ENCODE peak calls at places on chromosomes 7 and 10, in five cellular contexts. J, C, K, M and U are unnamed samples.

GRCh38 chr10:2866569-2866968 is 200.8 kb upstream of the PFKP start:
- DNase-seq in J (no peak), C (no peak), K (no peak), M (no peak), U (no peak)

GRCh38 chr10:121823993-121824463 is 103.8 kb downstream of the ATE1 start:
- DNase-seq in J (no peak), C (peak; percentile 56), K (peak; percentile 56), M (no peak), U (no peak)

GRCh38 chr7:142516038-142516501 is 233.2 kb upstream of the PRSS1 start:
- DNase-seq in J (no peak), C (peak; percentile 80), K (peak; percentile 50), M (no peak), U (peak; percentile 22)

GRCh38 chr7:138000081-138000701 is 1.7 kb downstream of the CREB3L2 start:
- DNase-seq in J (peak; percentile 71), C (peak; percentile 89), K (peak; percentile 92), M (peak; percentile 74), U (no peak)

GRCh38 chr7:97847791-97848190 is 24.4 kb downstream of the ASNS start:
- DNase-seq in J (no peak), C (no peak), K (peak; percentile 5), M (no peak), U (no peak)

GRCh38 chr10:60572511-60573194 is 183.0 kb upstream of the ANK3 start:
- DNase-seq in J (no peak), C (peak; percentile 66), K (no peak), M (no peak), U (no peak)

GRCh38 chr10:45520476-45520875 is 146.5 kb downstream of the ALOX5 start:
- DNase-seq in J (no peak), C (no peak), K (no peak), M (no peak), U (no peak)

GRCh38 chr10:98414578-98414931 is 427 bp downstream of the PYROXD2 start:
- DNase-seq in J (no peak), C (no peak), K (no peak), M (no peak), U (no peak)

GRCh38 chr10:132372516-132373095 is 24.4 kb upstream of the PWWP2B start:
- DNase-seq in J (no peak), C (no peak), K (no peak), M (no peak), U (no peak)

GRCh38 chr10:114550756-114551290 is 107.3 kb downstream of the ABLIM1 start:
- DNase-seq in J (peak; percentile 57), C (peak; percentile 68), K (peak; percentile 32), M (no peak), U (no peak)

GRCh38 chr7:91814189-91814588 is 66.3 kb downstream of the MTERF1 start:
- DNase-seq in J (no peak), C (no peak), K (no peak), M (no peak), U (no peak)

GRCh38 chr10:32207544-32207943 is 139.4 kb downstream of the EPC1 start:
- DNase-seq in J (no peak), C (peak; percentile 42), K (peak; percentile 56), M (no peak), U (peak; percentile 6)

GRCh38 chr7:20329389-20330175 is 1.1 kb upstream of the ITGB8 start:
- DNase-seq in J (no peak), C (peak; percentile 97), K (peak; percentile 69), M (peak; percentile 67), U (no peak)

GRCh38 chr7:74355091-74355490 is 65.9 kb downstream of the CLIP2 start:
- DNase-seq in J (peak; percentile 7), C (peak; percentile 88), K (peak; percentile 26), M (no peak), U (peak; percentile 16)

GRCh38 chr7:140200102-140200989 is 23.6 kb upstream of the KDM7A start:
- DNase-seq in J (no peak), C (no peak), K (no peak), M (no peak), U (no peak)

GRCh38 chr7:44736896-44737295 is 11.8 kb upstream of the ZMIZ2 start:
- DNase-seq in J (no peak), C (no peak), K (no peak), M (no peak), U (no peak)

GRCh38 chr10:78375854-78376785 is 342.5 kb downstream of the RPS24 start:
- DNase-seq in J (no peak), C (no peak), K (no peak), M (no peak), U (no peak)

GRCh38 chr7:151074817-151075661 is 5.6 kb downstream of the FASTK start:
- DNase-seq in J (no peak), C (no peak), K (no peak), M (no peak), U (no peak)

GRCh38 chr7:142459557-142459963 is 201.7 kb upstream of the PRSS58 start:
- DNase-seq in J (no peak), C (peak; percentile 61), K (peak; percentile 55), M (no peak), U (peak; percentile 23)

GRCh38 chr7:46682841-46683624 is 762.0 kb upstream of the IGFBP3 start:
- DNase-seq in J (no peak), C (no peak), K (no peak), M (no peak), U (peak; percentile 10)

GRCh38 chr10:86100581-86101061 is 266.0 kb downstream of the GRID1 start:
- DNase-seq in J (no peak), C (peak; percentile 55), K (peak; percentile 53), M (no peak), U (no peak)

GRCh38 chr7:115252461-115252860 is 330.6 kb downstream of the MDFIC start:
- DNase-seq in J (no peak), C (no peak), K (no peak), M (no peak), U (no peak)

GRCh38 chr7:12322903-12323300 is 80.8 kb downstream of the VWDE start:
- DNase-seq in J (no peak), C (no peak), K (no peak), M (no peak), U (no peak)

GRCh38 chr7:51317582-51317910 is 937 bp upstream of the COBL start:
- DNase-seq in J (no peak), C (no peak), K (no peak), M (no peak), U (no peak)

GRCh38 chr7:131895541-131896173 is 339.2 kb upstream of the PODXL start:
- DNase-seq in J (peak; percentile 93), C (peak; percentile 89), K (no peak), M (no peak), U (peak; percentile 20)

GRCh38 chr10:34236927-34237326 is 578.2 kb downstream of the PARD3 start:
- DNase-seq in J (no peak), C (no peak), K (peak; percentile 7), M (no peak), U (no peak)

GRCh38 chr7:50795253-50795652 is 12.6 kb upstream of the GRB10 start:
- DNase-seq in J (no peak), C (no peak), K (no peak), M (no peak), U (no peak)

GRCh38 chr7:23377134-23377533 is 78.0 kb downstream of the MALSU1 start:
- DNase-seq in J (no peak), C (peak; percentile 15), K (no peak), M (no peak), U (no peak)

GRCh38 chr7:77887567-77887966 is 89.0 kb downstream of the PHTF2 start:
- DNase-seq in J (peak; percentile 51), C (peak; percentile 39), K (no peak), M (no peak), U (no peak)

GRCh38 chr7:30925913-30926312 is 14.3 kb downstream of the AQP1 start:
- DNase-seq in J (no peak), C (no peak), K (no peak), M (no peak), U (no peak)

GRCh38 chr7:95509199-95509598 is 23.5 kb downstream of the ASB4 start:
- DNase-seq in J (no peak), C (no peak), K (no peak), M (no peak), U (no peak)